ENCODE peak calls at places on chromosome 1, in four cellular contexts. One of them, this sample, is unnamed.

GRCh38 chr1:179807291-179807690 is 64.2 kb downstream of the FAM163A start:
- DNase-seq in K562: no peak
- DNase-seq in HepG2: no peak
- DNase-seq in GM12878: no peak
- DNase-seq in this sample: no peak

GRCh38 chr1:221708987-221709386 is 32.9 kb downstream of the DUSP10 start:
- DNase-seq in K562: no peak
- DNase-seq in HepG2: peak
- DNase-seq in GM12878: no peak
- DNase-seq in this sample: no peak

GRCh38 chr1:53046930-53047329 is 15.1 kb upstream of the PODN start:
- DNase-seq in K562: no peak
- DNase-seq in HepG2: peak
- DNase-seq in GM12878: no peak
- DNase-seq in this sample: no peak

GRCh38 chr1:222813866-222814535 is 838 bp upstream of the DISP1 start:
- DNase-seq in K562: no peak
- DNase-seq in HepG2: no peak
- DNase-seq in GM12878: no peak
- DNase-seq in this sample: no peak

GRCh38 chr1:2875677-2876531 is 74.4 kb upstream of the TTC34 start:
- DNase-seq in K562: peak
- DNase-seq in HepG2: no peak
- DNase-seq in GM12878: no peak
- DNase-seq in this sample: peak

GRCh38 chr1:61898658-61899057 is 156.4 kb downstream of the PATJ start:
- DNase-seq in K562: no peak
- DNase-seq in HepG2: no peak
- DNase-seq in GM12878: no peak
- DNase-seq in this sample: no peak

GRCh38 chr1:106924360-106924759 is 132.1 kb upstream of the PRMT6 start:
- DNase-seq in K562: no peak
- DNase-seq in HepG2: no peak
- DNase-seq in GM12878: no peak
- DNase-seq in this sample: peak

GRCh38 chr1:111592389-111593361 is 26.9 kb upstream of the RAP1A start:
- DNase-seq in K562: peak
- DNase-seq in HepG2: peak
- DNase-seq in GM12878: peak
- DNase-seq in this sample: peak

GRCh38 chr1:238738942-238739341 is 647.4 kb upstream of the CHRM3 start:
- DNase-seq in K562: no peak
- DNase-seq in HepG2: no peak
- DNase-seq in GM12878: no peak
- DNase-seq in this sample: no peak

GRCh38 chr1:53577141-53578100 is 118.2 kb downstream of the DMRTB1 start:
- DNase-seq in K562: no peak
- DNase-seq in HepG2: no peak
- DNase-seq in GM12878: no peak
- DNase-seq in this sample: peak

GRCh38 chr1:231970684-231971083 is 344.1 kb downstream of the DISC1 start:
- DNase-seq in K562: no peak
- DNase-seq in HepG2: no peak
- DNase-seq in GM12878: no peak
- DNase-seq in this sample: no peak

GRCh38 chr1:218164111-218164929 is 120.8 kb upstream of the RRP15 start:
- DNase-seq in K562: no peak
- DNase-seq in HepG2: peak
- DNase-seq in GM12878: no peak
- DNase-seq in this sample: peak

GRCh38 chr1:155166373-155167165 is 6.5 kb downstream of the KRTCAP2 start:
- DNase-seq in K562: no peak
- DNase-seq in HepG2: no peak
- DNase-seq in GM12878: no peak
- DNase-seq in this sample: peak

GRCh38 chr1:87478231-87478630 is 149.6 kb downstream of the LMO4 start:
- DNase-seq in K562: no peak
- DNase-seq in HepG2: no peak
- DNase-seq in GM12878: no peak
- DNase-seq in this sample: peak

DNA sequence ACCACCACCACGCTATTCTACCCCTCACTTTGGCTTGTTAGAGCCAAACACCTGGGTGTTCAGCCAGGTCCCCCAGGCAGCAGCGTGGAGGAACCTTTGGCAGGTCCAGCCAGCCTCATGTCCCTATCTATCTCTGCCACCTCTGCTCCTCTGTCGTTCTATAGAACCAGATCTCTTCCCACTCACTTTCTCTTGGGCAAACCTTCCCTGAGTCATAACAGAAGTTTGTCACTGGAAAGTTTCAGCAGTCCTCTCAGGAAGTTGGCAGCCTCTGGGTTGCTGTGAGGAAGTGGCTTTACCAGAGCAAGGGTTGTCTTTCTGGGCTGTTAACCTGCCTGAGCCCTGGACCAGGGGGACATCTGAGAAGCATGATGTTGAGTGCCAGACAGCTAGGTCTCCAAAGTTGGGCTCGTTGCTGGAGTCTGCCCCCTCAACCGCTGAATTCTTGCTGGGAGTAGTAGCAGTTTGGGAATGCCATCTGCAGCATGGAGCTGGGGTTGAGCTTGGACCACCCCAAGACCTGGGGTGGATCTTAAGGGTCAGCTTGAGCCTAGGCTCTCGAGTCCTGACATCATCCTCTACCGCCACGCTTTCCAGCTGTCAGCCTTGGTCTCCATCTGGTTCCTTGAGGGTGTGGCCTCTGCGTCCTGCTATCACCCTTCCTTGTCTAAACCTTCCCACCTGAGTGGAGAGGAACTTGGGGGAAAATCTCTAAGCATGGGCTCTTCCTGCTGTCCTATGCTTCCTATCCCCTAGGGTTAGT is 870 bp upstream of the SH3BGRL3 start:
- DNase-seq in K562: peak
- DNase-seq in HepG2: no peak
- DNase-seq in GM12878: no peak
- DNase-seq in this sample: no peak
- TF ChIP-seq CREM in K562: peak
- TF ChIP-seq CREM in HepG2: no peak
- TF ChIP-seq CREM in GM12878: no peak
- TF ChIP-seq CREM in this sample: no peak

GRCh38 chr1:65068202-65069011 is 79.6 kb upstream of the AK4 start:
- DNase-seq in K562: no peak
- DNase-seq in HepG2: no peak
- DNase-seq in GM12878: no peak
- DNase-seq in this sample: no peak
- TF ChIP-seq CREM in K562: no peak
- TF ChIP-seq CREM in HepG2: no peak
- TF ChIP-seq CREM in GM12878: no peak
- TF ChIP-seq CREM in this sample: no peak

GRCh38 chr1:173249349-173249748 is 42.2 kb upstream of the TNFSF4 start:
- DNase-seq in K562: no peak
- DNase-seq in HepG2: no peak
- DNase-seq in GM12878: no peak
- DNase-seq in this sample: no peak

GRCh38 chr1:173257805-173258204 is 50.7 kb upstream of the TNFSF4 start:
- DNase-seq in K562: no peak
- DNase-seq in HepG2: no peak
- DNase-seq in GM12878: no peak
- DNase-seq in this sample: no peak

GRCh38 chr1:173255214-173255813 is 48.2 kb upstream of the TNFSF4 start:
- DNase-seq in K562: peak
- DNase-seq in HepG2: peak
- DNase-seq in GM12878: peak
- DNase-seq in this sample: peak

GRCh38 chr1:173248247-173248940 is 41.3 kb upstream of the TNFSF4 start:
- DNase-seq in K562: no peak
- DNase-seq in HepG2: no peak
- DNase-seq in GM12878: no peak
- DNase-seq in this sample: no peak

GRCh38 chr1:173253046-173253445 is 45.9 kb upstream of the TNFSF4 start:
- DNase-seq in K562: no peak
- DNase-seq in HepG2: no peak
- DNase-seq in GM12878: no peak
- DNase-seq in this sample: no peak
- TF ChIP-seq CREM in K562: no peak
- TF ChIP-seq CREM in HepG2: no peak
- TF ChIP-seq CREM in GM12878: no peak
- TF ChIP-seq CREM in this sample: no peak

GRCh38 chr1:36324322-36324802 is 917 bp upstream of the EVA1B start:
- DNase-seq in K562: no peak
- DNase-seq in HepG2: no peak
- DNase-seq in GM12878: no peak
- DNase-seq in this sample: no peak

GRCh38 chr1:36328713-36329112 is 5.3 kb upstream of the EVA1B start:
- DNase-seq in K562: no peak
- DNase-seq in HepG2: no peak
- DNase-seq in GM12878: no peak
- DNase-seq in this sample: no peak

GRCh38 chr1:36327421-36328087 is 4.1 kb upstream of the EVA1B start:
- DNase-seq in K562: no peak
- DNase-seq in HepG2: no peak
- DNase-seq in GM12878: no peak
- DNase-seq in this sample: no peak

GRCh38 chr1:36328088-36328480 is 4.6 kb upstream of the EVA1B start:
- DNase-seq in K562: no peak
- DNase-seq in HepG2: no peak
- DNase-seq in GM12878: no peak
- DNase-seq in this sample: no peak

GRCh38 chr1:36326499-36326898 is 3.1 kb upstream of the EVA1B start:
- DNase-seq in K562: peak
- DNase-seq in HepG2: no peak
- DNase-seq in GM12878: no peak
- DNase-seq in this sample: no peak
- TF ChIP-seq CREM in K562: no peak
- TF ChIP-seq CREM in HepG2: no peak
- TF ChIP-seq CREM in GM12878: no peak
- TF ChIP-seq CREM in this sample: no peak

This sample was measured in WTC11.